ENCODE peak calls at places on chromosomes 13 and 19, in seven cellular contexts. X is neuronal stem cell, F is left lung, I is pancreas, J is mesenchymal stem cell, C is GM23338, Z is breast epithelium. R is an unnamed sample. For H3K4me1, the result is how much of the 10 kb centered on the place peaks cover.

GRCh38 chr13:112713517-112714253 is 23.8 kb downstream of the ATP11A start:
- DNase-seq in F (no peak), J (no peak), I (no peak), C (no peak), Z (no peak), X (no peak), R (peak)

GRCh38 chr19:31350693-31351211 is 1.5 kb upstream of the TSHZ3 start:
- DNase-seq in X (no peak), F (peak), Z (no peak), C (peak), I (peak), J (peak), R (peak)

GRCh38 chr13:50016421-50016820 is 1.2 kb downstream of the KCNRG start:
- DNase-seq in X (no peak), I (no peak), C (no peak), Z (no peak), J (no peak), F (no peak), R (no peak)

GRCh38 chr13:99464441-99464949 is 36.8 kb upstream of the TM9SF2 start:
- DNase-seq in Z (no peak), F (no peak), J (peak), X (no peak), C (no peak), I (no peak), R (no peak)

GRCh38 chr13:26946675-26947342 is 186.2 kb upstream of the GPR12 start:
- DNase-seq in I (no peak), X (peak), Z (no peak), C (peak), J (peak), F (no peak), R (no peak)

GRCh38 chr19:13024958-13025653 is 29.8 kb downstream of the NFIX start:
- DNase-seq in J (no peak), X (no peak), C (peak), I (peak), F (peak), Z (no peak), R (no peak)

GRCh38 chr19:13906525-13906904 is 514 bp downstream of the CC2D1A start:
- DNase-seq in Z (no peak), J (no peak), X (no peak), I (peak), F (peak), C (peak), R (no peak)

GRCh38 chr13:51643114-51643881 is 59.0 kb downstream of the WDFY2 start:
- DNase-seq in X (no peak), Z (no peak), J (peak), F (no peak), C (peak), I (no peak), R (no peak)

GRCh38 chr13:76271728-76272232 is 614.4 kb downstream of the KCTD12 start:
- DNase-seq in F (no peak), I (no peak), X (no peak), J (no peak), Z (no peak), C (no peak), R (no peak)

DNA sequence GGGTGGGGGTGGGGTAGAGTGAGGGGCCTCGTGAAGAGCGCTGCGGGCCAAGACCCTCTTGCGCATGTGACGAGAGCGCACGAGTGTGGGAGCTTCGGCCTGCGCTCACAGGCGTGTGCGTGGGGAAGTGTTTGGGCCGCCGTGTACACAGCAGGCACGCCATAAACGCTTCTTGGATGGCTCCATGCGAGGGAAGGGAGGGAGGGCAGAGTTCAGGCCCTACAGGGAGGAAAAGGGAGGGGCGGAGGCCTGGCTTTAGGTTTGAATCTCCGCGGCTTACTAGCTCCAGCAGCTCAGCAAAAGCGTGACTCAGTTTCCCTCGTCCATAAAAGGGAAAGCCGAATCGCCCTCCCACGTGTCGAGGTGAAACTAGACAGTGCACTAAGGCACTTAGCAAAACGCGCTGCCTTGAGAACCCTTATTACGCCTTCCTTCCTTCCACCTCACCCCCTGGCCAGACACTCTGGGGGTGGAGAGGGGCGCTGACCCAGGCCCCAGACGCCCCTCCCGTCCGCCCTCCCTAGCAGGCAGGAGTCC is 12.5 kb downstream of the GADD45B start:
- DNase-seq in Z (no peak), J (no peak), C (no peak), I (no peak), X (no peak), F (no peak), R (no peak)
- H3K4me3 ChIP-seq in Z (peak), J (no peak), C (peak), I (peak), X (no peak), F (peak), R (peak)

GRCh38 chr19:35222373-35223005 is 6.0 kb downstream of the FAM187B start:
- DNase-seq in Z (no peak), C (no peak), F (no peak), J (no peak), I (no peak), X (no peak), R (no peak)

GRCh38 chr19:35223084-35223790 is 5.3 kb downstream of the FAM187B start:
- DNase-seq in I (no peak), J (no peak), Z (no peak), C (no peak), X (no peak), F (no peak), R (no peak)

GRCh38 chr19:35219008-35219407 is 9.5 kb downstream of the FAM187B start:
- DNase-seq in F (no peak), J (no peak), I (no peak), X (no peak), Z (no peak), C (no peak), R (no peak)

GRCh38 chr19:35216833-35217707 is 11.5 kb downstream of the FAM187B start:
- DNase-seq in J (no peak), I (no peak), F (no peak), Z (no peak), C (peak), X (no peak), R (peak)

GRCh38 chr19:35220315-35220921 is 8.1 kb downstream of the FAM187B start:
- DNase-seq in Z (no peak), F (no peak), J (no peak), I (no peak), C (peak), X (no peak), R (no peak)
- H3K4me1 ChIP-seq in Z (under half), F (under half), J (under half), I (under half), C (under half), X (under half), R (under half)

DNA sequence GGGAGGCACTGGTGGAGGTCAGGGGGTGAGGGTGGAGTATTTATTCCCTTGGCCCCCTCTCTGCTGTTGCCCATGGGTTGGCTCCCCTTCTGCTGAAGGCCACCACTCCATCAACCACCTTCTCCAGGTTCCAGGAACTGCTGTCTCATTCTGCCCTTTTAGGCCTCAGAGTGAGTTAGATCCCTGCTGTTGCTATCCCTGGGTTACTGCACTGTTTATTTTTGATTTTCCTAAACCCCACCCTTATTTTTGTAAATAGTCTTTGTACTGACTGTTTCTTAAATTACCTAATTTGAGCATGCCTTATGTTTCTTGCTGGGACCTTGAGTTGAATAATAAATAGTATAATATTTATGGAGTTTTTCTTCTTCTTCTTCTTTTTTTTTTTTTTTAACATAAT is 132.8 kb downstream of the RGCC start:
- DNase-seq in F (no peak), I (no peak), Z (no peak), C (no peak), X (no peak), J (no peak), R (no peak)
- H3K27ac ChIP-seq in F (no peak), I (no peak), Z (no peak), C (no peak), X (no peak), J (no peak), R (no peak)

DNA sequence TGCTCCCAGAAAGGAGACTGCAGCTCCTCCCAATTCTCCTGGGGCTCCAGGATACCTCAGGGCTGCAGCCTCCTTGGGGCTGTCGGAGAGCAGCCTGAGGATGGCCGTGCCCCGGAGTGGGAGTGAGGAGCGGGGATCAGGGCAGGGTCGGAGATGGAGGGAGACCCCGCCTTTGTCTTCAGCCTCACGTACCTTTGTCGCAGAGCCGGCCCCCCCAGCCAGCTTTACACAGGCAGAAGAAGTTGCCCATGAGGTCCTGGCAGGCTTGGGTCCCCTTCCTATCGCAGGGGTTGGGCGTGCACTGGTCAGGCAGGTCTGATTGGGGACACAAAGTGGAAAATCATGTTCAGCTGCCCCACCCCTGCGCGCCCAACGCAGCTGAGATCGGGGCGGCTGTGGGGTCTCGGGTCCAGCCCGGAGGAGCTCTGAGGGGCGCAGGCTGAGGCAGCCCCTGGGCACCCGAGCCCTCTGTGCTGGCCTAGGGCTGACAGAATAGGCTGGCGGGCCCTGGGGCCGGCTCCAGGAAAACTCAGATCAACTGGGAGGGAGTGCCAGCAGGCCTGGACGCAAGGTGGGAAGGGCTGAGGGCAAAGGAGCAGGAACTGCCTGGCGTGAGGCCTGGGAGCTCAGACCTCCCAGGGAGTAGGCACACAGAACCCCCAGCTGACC is 24.2 kb downstream of the GAS6 start:
- DNase-seq in Z (no peak), I (peak), X (no peak), F (peak), J (no peak), C (no peak), R (no peak)
- H3K4me3 ChIP-seq in Z (no peak), I (no peak), X (no peak), F (no peak), J (no peak), C (no peak), R (no peak)

DNA sequence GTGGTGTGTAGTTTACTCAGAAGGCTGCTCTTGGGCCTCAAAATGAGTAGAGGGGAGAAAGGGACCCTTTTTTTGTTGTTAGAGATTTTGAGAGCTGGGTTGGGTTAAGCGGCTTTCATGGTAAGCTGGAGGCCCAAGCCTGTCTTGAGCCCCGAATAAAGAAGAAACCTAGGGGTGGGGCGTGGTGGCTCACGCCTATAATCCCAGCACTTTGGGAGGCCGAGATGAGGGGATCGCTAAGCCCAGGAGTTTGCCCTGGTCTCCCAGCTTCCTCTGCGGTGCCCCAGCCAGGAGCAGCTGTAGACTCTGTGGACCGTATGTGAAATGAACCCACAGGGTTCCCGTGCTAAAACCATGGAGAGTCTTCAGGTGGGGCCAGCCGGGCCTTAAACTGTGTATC is 56.1 kb downstream of the KDM4B start:
- DNase-seq in Z (no peak), C (no peak), I (no peak), J (no peak), X (no peak), F (no peak), R (no peak)
- H3K4me1 ChIP-seq in Z (under half), C (under half), I (under half), J (under half), X (under half), F (under half), R (under half)

DNA sequence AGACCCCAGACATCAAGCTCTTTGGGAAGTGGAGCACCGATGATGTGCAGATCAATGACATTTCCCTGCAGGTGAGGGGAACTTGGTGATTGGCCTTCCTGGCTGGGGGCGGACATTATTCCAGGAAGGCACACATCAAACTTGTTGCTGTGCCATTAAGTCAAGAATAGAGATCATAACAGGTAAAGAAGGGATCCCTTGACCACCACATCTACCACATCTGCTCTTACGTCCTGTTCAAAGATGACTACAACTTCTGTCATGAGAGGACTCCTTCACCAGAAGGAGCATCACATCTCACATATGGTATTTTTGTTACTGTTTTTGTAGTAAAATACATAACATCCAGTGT is 1.1 kb downstream of the RPS5 start:
- DNase-seq in I (no peak), F (no peak), C (no peak), X (no peak), Z (no peak), J (no peak), R (no peak)
- H3K27ac ChIP-seq in I (no peak), F (no peak), C (no peak), X (no peak), Z (no peak), J (no peak), R (no peak)

GRCh38 chr13:24868874-24869273 is 104.9 kb downstream of the RNF17 start:
- DNase-seq in F (no peak), X (no peak), J (no peak), I (no peak), C (no peak), Z (no peak), R (no peak)

GRCh38 chr13:24864579-24864978 is 100.6 kb downstream of the RNF17 start:
- DNase-seq in X (no peak), C (no peak), Z (no peak), F (no peak), I (no peak), J (no peak), R (no peak)

GRCh38 chr13:24863748-24864540 is 100.0 kb downstream of the RNF17 start:
- DNase-seq in I (no peak), C (no peak), J (no peak), F (no peak), X (no peak), Z (no peak), R (no peak)

GRCh38 chr13:24865158-24865557 is 101.2 kb downstream of the RNF17 start:
- DNase-seq in J (peak), C (no peak), F (no peak), X (no peak), Z (no peak), I (no peak), R (no peak)

GRCh38 chr13:24866488-24866887 is 102.5 kb downstream of the RNF17 start:
- DNase-seq in Z (no peak), X (no peak), F (no peak), I (no peak), J (no peak), C (no peak), R (no peak)
- H3K4me3 ChIP-seq in Z (no peak), X (no peak), F (no peak), I (no peak), J (no peak), C (no peak), R (no peak)

GRCh38 chr13:114153485-114154080 is 21.2 kb upstream of the RASA3 start:
- DNase-seq in X (no peak), I (no peak), Z (no peak), J (no peak), C (no peak), F (no peak), R (no peak)

GRCh38 chr13:114155923-114156883 is 22.9 kb upstream of the CFAP97D2 start:
- DNase-seq in Z (no peak), F (no peak), X (no peak), C (no peak), J (no peak), I (no peak), R (no peak)

GRCh38 chr13:114152831-114153371 is 20.5 kb upstream of the RASA3 start:
- DNase-seq in C (no peak), Z (no peak), X (no peak), J (no peak), I (peak), F (peak), R (no peak)

GRCh38 chr13:114155320-114155719 is 22.9 kb upstream of the RASA3 start:
- DNase-seq in X (no peak), F (no peak), Z (no peak), I (no peak), J (no peak), C (no peak), R (no peak)

GRCh38 chr13:114154476-114154875 is 22.1 kb upstream of the RASA3 start:
- DNase-seq in F (no peak), I (peak), C (no peak), X (no peak), Z (no peak), J (no peak), R (no peak)
- H3K4me1 ChIP-seq in F (under half), I (under half), C (under half), X (under half), Z (under half), J (under half), R (under half)

GRCh38 chr19:52370341-52370710 is 603 bp downstream of the ZNF880 start:
- DNase-seq in C (no peak), J (no peak), X (no peak), F (no peak), I (no peak), Z (no peak), R (no peak)
- H3K27ac ChIP-seq in C (peak), J (peak), X (peak), F (peak), I (peak), Z (peak), R (peak)

R was measured in spleen.